ENCODE peak calls at places on chromosomes 5 and 9, in four cellular contexts. U is lower lobe of right lung, I is K562, K is IMR-90. F is an unnamed sample. For H3K4me1, the result is how much of the 10 kb centered on the place peaks cover.

GRCh38 chr5:109146611-109147010 is 263.2 kb downstream of the PJA2 start:
- DNase-seq in K (peak), I (no peak), U (no peak), F (no peak)

GRCh38 chr9:35262064-35262463 is 100.3 kb downstream of the UNC13B start:
- DNase-seq in K (no peak), U (no peak), I (no peak), F (no peak)

GRCh38 chr9:89759563-89759962 is 154.8 kb downstream of the GADD45G start:
- DNase-seq in I (no peak), K (no peak), U (no peak), F (no peak)

GRCh38 chr5:170434953-170435605 is 45.9 kb upstream of the KCNMB1 start:
- DNase-seq in I (peak), U (peak), K (peak), F (peak)

GRCh38 chr5:126854526-126855110 is 77.7 kb downstream of the LMNB1 start:
- DNase-seq in U (no peak), I (no peak), K (no peak), F (no peak)

GRCh38 chr9:109751253-109751652 is 28.7 kb upstream of the PALM2AKAP2 start:
- DNase-seq in U (no peak), K (peak), I (no peak), F (no peak)

GRCh38 chr9:34047864-34048729 is 590 bp downstream of the UBAP2 start:
- DNase-seq in I (peak), K (no peak), U (peak), F (no peak)

GRCh38 chr9:137176302-137177182 is 4.7 kb upstream of the TMEM210 start:
- DNase-seq in U (no peak), K (peak), I (peak), F (peak)

GRCh38 chr5:123089572-123089970 is 530 bp downstream of the PRDM6 start:
- DNase-seq in I (no peak), K (peak), U (no peak), F (peak)

GRCh38 chr5:151612689-151613427 is 21.7 kb upstream of the FAT2 start:
- DNase-seq in I (no peak), K (peak), U (no peak), F (no peak)

GRCh38 chr9:94210616-94211603 is 48.2 kb upstream of the ZNF169 start:
- DNase-seq in I (no peak), K (no peak), U (no peak), F (no peak)

GRCh38 chr9:94799578-94800264 is 73.2 kb downstream of the AOPEP start:
- DNase-seq in I (no peak), U (no peak), K (peak), F (no peak)

GRCh38 chr5:95043234-95043633 is 241.7 kb downstream of the MCTP1 start:
- DNase-seq in I (no peak), U (no peak), K (no peak), F (no peak)

GRCh38 chr5:91170266-91170665 is 212.9 kb downstream of the ARRDC3 start:
- DNase-seq in U (no peak), I (no peak), K (peak), F (no peak)

GRCh38 chr5:121691478-121691877 is 160.2 kb upstream of the FTMT start:
- DNase-seq in K (no peak), I (peak), U (no peak), F (peak)

GRCh38 chr5:138334867-138335447 is 3.1 kb upstream of the FAM53C start:
- DNase-seq in K (peak), U (no peak), I (no peak), F (no peak)

GRCh38 chr5:151214614-151215545 is 9.0 kb downstream of the CCDC69 start:
- DNase-seq in U (no peak), K (no peak), I (no peak), F (peak)

GRCh38 chr9:21579743-21580142 is 97.6 kb upstream of the IFNE start:
- DNase-seq in K (no peak), U (no peak), I (no peak), F (no peak)

GRCh38 chr5:76270214-76270613 is 132.9 kb upstream of the IQGAP2 start:
- DNase-seq in I (no peak), K (peak), U (no peak), F (peak)

GRCh38 chr5:96509721-96510383 is 76.8 kb upstream of the PCSK1 start:
- DNase-seq in K (peak), U (no peak), I (no peak), F (peak)

GRCh38 chr9:96490534-96491078 is 40.6 kb downstream of the HABP4 start:
- DNase-seq in K (no peak), I (no peak), U (no peak), F (no peak)

DNA sequence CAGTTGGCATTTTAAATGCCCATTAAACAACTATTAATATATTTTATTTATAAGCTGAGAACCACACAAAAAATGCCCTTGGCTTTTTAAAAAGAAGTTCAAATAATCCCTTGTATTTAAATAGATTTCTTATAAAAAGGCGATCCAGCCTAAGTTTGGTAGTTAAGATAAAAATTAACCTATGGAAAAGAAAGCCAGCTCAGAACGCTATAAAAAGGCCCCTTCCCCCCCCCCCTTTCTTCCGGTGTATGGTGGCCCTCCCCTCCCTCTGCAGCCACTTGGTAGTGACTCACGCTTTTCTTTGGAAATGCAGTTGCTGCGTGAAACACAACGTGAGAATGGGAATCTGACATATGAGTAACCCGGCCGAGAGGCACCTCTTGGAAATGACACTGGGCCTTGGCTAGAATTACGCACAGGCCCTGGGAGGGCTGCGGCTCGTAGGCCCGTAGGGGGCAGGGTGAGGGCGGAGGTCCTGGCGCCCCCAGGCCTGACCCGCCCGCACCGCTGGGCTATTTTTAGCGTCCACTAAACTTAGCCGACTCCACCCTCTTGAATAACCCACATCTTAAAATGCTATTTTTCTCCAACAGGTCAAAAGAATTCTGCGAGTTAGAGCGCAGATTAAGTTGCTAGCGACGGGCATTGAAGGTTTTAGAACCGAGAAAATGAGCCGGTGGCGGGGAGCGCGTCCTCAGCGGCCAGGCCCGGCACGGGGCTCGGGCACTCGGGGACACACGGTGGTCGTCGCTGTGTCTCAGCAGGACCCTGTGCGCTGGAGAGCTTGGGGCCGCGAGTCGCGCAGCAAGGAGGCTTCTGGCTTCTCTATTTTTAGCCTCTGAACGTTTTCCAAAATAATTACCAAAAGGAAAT is 168.7 kb downstream of the AUH start:
- DNase-seq in K (peak), U (peak), I (peak), F (peak)
- H3K4me1 ChIP-seq in K (under half), U (half or more), I (under half), F (under half)

DNA sequence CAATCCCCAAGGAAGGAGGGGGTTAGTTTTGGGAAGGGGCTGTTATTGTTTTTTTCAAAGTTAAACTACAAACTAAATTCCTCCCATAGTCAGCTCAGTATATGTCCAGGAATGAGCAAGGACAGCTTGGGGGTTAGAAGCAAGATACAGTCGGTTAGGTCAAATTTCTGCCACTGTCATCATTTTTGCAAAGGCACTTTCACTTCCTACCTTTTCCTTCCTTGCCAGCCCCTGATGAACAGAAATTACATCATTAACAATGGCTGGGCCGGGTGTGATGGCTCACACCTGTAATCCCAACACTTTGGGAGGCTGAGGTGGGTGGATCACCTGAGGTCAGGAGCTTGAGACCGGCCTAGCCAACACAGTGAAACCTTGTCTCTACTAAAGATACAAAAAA is 51.5 kb upstream of the HRH2 start:
- DNase-seq in K (no peak), U (no peak), I (no peak), F (no peak)
- TF ChIP-seq CTCF in K (no peak), U (no peak), I (no peak), F (no peak)

DNA sequence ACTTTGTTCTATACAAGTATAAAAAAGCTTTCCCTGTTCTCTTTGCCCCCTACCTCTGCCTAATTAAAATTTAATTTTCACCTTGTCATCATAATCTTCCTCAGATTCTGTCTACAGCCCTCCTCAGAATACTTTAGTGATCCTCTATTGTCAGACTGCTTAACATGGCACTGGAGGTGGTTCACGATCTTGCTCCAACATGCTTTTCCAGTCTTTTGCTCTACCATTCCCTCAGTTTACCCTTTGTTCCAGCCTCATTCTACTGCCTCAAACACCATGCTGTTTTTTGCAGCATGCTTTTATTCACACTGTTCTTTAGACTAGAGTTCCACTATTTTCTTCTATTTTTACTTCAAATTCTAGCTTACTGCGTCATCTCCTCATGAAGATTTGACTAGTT is 10.4 kb downstream of the ALDH1A1 start:
- DNase-seq in K (no peak), U (no peak), I (no peak), F (no peak)
- H3K4me1 ChIP-seq in K (under half), U (under half), I (under half), F (under half)

DNA sequence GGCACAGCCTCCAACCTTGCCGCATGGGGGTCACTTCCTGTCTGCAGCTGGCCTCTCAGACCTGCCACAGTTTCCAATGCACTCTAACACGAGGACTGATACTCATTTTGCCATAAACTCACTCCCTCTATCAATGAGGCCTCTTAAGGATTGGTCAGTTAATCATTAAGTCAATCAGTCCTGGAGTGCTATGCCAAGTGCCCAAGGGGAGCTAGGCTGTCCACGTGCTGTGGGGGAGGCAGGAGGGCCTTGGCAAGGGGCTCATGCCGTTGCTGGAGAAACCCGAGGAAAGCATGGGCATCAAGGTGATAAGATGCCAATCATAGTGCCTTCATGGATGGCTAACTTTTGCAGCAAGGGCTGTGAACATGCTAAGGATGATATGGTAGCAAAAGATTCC is 1.7 kb upstream of the ALDH1B1 start:
- DNase-seq in K (no peak), I (no peak), U (no peak), F (no peak)
- TF ChIP-seq CTCF in K (no peak), I (no peak), U (no peak), F (no peak)